ENCODE peak calls at places on chromosomes 5 and 9, in eight cellular contexts. E is skeletal muscle cell, P is bronchial epithelial cell, O is fibroblast of mammary gland, F is transverse colon, K is IMR-90, U is psoas muscle, W is neural progenitor cell. G is an unnamed sample.

GRCh38 chr9:115157245-115157674 is 39.3 kb upstream of the TNC start:
- DNase-seq in E (peak; percentile 61), P (peak; percentile 95), O (peak; percentile 87), F (no peak), K (peak; percentile 88), U (no peak), W (no peak), G (no peak)

GRCh38 chr9:132194508-132194907 is 32.6 kb downstream of the NTNG2 start:
- DNase-seq in E (no peak), P (no peak), O (no peak), F (no peak), K (no peak), U (no peak), W (no peak), G (no peak)

GRCh38 chr5:65412842-65413241 is 68.9 kb downstream of the ADAMTS6 start:
- DNase-seq in E (no peak), P (no peak), O (no peak), F (no peak), K (no peak), U (no peak), W (no peak), G (no peak)

GRCh38 chr9:115923903-115924668 is 229.5 kb upstream of the PAPPA start:
- DNase-seq in E (peak; percentile 44), P (no peak), O (peak; percentile 84), F (peak; percentile 7), K (peak; percentile 99), U (no peak), W (no peak), G (no peak)

GRCh38 chr5:111411321-111411720 is 101.0 kb downstream of the STARD4 start:
- DNase-seq in E (no peak), P (peak; percentile 38), O (no peak), F (no peak), K (peak; percentile 49), U (no peak), W (no peak), G (no peak)

GRCh38 chr5:44360919-44361625 is 28.1 kb downstream of the FGF10 start:
- DNase-seq in E (no peak), P (no peak), O (no peak), F (no peak), K (no peak), U (no peak), W (no peak), G (no peak)

GRCh38 chr9:130480673-130481072 is 35.9 kb downstream of the ASS1 start:
- DNase-seq in E (no peak), P (no peak), O (no peak), F (no peak), K (no peak), U (no peak), W (peak; percentile 76), G (no peak)

GRCh38 chr5:125085797-125086505 is 339.5 kb upstream of the ZNF608 start:
- DNase-seq in E (no peak), P (peak; percentile 13), O (peak; percentile 29), F (no peak), K (no peak), U (no peak), W (no peak), G (no peak)

GRCh38 chr9:95772320-95773060 is 103.0 kb upstream of the ERCC6L2 start:
- DNase-seq in E (peak; percentile 41), P (no peak), O (peak; percentile 56), F (peak; percentile 79), K (peak; percentile 65), U (peak; percentile 30), W (peak; percentile 91), G (no peak)

GRCh38 chr5:134609232-134609851 is 23.3 kb downstream of the SAR1B start:
- DNase-seq in E (no peak), P (no peak), O (no peak), F (no peak), K (no peak), U (no peak), W (no peak), G (no peak)

GRCh38 chr5:7908317-7908716 is 39.4 kb downstream of the MTRR start:
- DNase-seq in E (no peak), P (no peak), O (no peak), F (no peak), K (no peak), U (no peak), W (no peak), G (no peak)

GRCh38 chr5:107430077-107430625 is 240.6 kb downstream of the EFNA5 start:
- DNase-seq in E (no peak), P (no peak), O (peak; percentile 8), F (no peak), K (no peak), U (no peak), W (no peak), G (no peak)

GRCh38 chr9:128115187-128116103 is 12.1 kb downstream of the PTGES2 start:
- DNase-seq in E (no peak), P (no peak), O (no peak), F (peak; percentile 93), K (no peak), U (peak; percentile 12), W (no peak), G (no peak)

GRCh38 chr5:31648326-31648725 is 9.4 kb downstream of the PDZD2 start:
- DNase-seq in E (no peak), P (no peak), O (no peak), F (no peak), K (no peak), U (no peak), W (no peak), G (no peak)

GRCh38 chr9:104988539-104988938 is 60.6 kb upstream of the ABCA1 start:
- DNase-seq in E (no peak), P (no peak), O (peak; percentile 36), F (no peak), K (no peak), U (no peak), W (no peak), G (no peak)

GRCh38 chr5:120545007-120545406 is 80.9 kb downstream of the PRR16 start:
- DNase-seq in E (no peak), P (no peak), O (peak; percentile 30), F (no peak), K (no peak), U (no peak), W (no peak), G (no peak)

GRCh38 chr5:30392897-30393296 is 800.6 kb upstream of the CDH6 start:
- DNase-seq in E (no peak), P (peak; percentile 11), O (no peak), F (no peak), K (no peak), U (no peak), W (no peak), G (no peak)

DNA sequence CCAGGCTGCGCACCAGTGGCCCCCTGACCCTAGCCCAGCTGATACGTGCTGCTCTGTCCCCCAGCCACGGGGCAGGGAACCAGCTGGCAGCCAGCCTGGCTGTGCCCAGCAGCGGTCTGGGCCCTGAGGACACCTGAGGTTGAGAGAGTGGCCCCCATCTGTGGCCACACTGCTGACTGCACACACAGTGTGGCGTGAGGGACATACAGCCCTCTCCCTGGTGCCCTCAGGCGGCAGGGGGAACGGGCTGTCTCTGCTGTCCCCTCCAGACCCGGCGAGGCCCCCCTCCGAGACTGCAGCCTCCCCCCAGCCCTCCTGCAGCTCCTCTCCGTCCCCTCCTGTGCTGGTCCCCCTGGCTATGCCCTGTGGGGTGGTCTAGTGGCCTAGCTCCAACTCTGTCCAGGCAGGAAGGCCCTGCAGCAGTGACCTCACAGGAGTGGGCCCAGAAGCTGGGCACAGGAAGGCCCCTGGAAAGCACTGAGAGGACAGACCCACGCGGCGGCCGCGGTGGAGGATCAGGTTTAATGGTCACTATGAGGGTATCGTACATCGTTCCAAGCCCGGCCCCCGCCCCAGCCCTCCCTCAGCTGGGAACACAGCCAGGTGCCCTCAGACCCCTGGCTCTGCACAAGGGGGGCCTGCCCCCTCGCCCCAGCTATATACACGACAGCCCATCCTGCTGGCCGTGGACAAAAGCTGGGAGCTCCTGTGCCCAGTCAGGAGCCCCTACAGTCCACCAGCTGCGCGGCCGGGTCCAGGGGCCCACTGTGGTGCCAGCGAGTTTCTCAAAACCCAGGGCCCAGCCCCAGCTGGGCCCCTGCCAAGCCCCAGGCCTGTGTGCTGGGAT is 6.8 kb upstream of the ENTPD8 start:
- DNase-seq in E (no peak), P (no peak), O (no peak), F (peak; percentile 7), K (no peak), U (peak; percentile 18), W (no peak), G (no peak)
- H3K4me3 ChIP-seq in E (no peak overlapping the region), P (no peak overlapping the region), O (no peak overlapping the region), F (no peak overlapping the region), K (no peak overlapping the region), U (no peak overlapping the region), W (no peak overlapping the region), G (no peak overlapping the region)

DNA sequence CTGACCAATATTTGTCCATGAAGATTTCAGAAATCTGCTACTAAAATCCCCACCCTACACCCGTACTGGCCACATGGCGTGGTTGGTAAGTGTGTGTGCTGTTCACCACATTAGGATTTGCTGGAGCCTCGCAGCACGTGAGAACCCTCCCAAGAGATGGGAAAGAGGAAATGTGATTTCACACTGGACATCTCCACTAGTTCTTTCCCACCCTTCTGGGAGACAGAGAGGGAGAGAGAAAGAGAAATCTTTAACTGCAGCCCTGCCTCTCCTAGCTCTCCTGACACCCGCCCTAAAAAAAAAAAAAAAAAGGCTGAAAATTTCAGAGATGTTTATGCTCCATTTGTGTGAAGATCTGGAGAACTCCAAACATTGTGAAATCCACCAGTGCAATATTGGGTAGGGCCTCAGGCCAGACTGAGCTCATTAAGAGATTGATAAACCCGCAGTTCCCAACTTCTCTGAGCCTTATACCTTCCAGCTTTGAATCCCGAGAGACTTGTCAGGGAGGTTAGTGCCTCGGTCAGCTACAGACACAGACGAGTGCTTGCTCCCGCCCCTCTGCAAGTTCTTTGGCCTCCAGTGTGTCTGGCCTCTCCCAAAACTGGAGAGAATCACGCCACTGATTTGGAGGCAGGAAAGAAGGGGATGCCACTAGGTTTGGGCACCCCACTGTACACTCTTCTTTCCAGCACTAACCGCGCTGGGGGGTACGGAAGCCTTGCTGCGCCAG is 1.9 kb downstream of the SPRY4 start:
- DNase-seq in E (peak; percentile 59), P (no peak), O (peak; percentile 72), F (no peak), K (peak; percentile 69), U (no peak), W (peak; percentile 25), G (no peak)
- H3K4me3 ChIP-seq in E (peak overlapping the region; percentile 92), P (no peak overlapping the region), O (peak overlapping the region; percentile 97), F (peak overlapping the region; percentile 55), K (peak overlapping the region; percentile 68), U (peak overlapping the region; percentile 73), W (peak overlapping the region; percentile 45), G (no peak overlapping the region)

GRCh38 chr9:84669008-84669292 is 579 bp upstream of the NTRK2 start:
- DNase-seq in E (no peak), P (no peak), O (no peak), F (no peak), K (no peak), U (no peak), W (no peak), G (no peak)
- H3K4me3 ChIP-seq in E (peak overlapping the region; percentile 46), P (no peak overlapping the region), O (no peak overlapping the region), F (peak overlapping the region; percentile 31), K (no peak overlapping the region), U (peak overlapping the region; percentile 61), W (peak overlapping the region; percentile 65), G (no peak overlapping the region)

DNA sequence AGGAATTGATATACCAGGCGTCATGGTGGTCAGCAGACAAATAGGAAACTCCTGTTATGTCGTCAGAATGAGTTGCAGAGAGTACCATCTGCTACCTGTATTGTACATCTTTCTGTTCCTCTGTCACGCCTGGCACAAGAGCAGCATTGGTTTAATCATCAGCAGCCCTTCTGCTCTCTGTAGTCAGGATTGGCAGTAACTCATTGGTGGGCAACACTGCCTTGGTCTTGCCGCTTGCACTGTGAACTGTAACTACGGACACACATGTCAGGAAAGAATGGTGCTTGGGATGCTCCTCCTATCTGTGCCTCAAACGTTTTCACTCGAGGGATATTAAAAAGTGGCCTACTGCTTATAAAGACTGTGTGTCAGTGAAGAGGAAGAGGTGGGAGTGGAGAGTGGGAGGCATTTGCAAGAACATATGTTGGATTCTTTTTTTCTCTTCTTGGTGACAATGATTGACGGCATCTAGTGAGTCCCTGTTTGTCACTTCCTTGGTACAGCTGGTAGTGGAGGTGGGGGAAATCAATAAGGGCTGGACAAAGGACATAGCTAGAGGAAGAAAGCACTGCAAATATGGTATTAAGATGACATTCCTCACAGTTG is 76.6 kb downstream of the F2RL2 start:
- DNase-seq in E (no peak), P (no peak), O (no peak), F (no peak), K (no peak), U (no peak), W (no peak), G (peak; percentile 46)
- H3K4me3 ChIP-seq in E (no peak overlapping the region), P (no peak overlapping the region), O (no peak overlapping the region), F (no peak overlapping the region), K (no peak overlapping the region), U (no peak overlapping the region), W (no peak overlapping the region), G (peak overlapping the region; percentile 79)

G was measured in CD4-positive, CD25-positive, alpha-beta regulatory T cell.